ENCODE peak calls at places on chromosomes 1 and 21, in four cellular contexts. T, K, F and J are unnamed samples. For H3K4me1, the result is how much of the 10 kb centered on the place peaks cover.

GRCh38 chr1:222974496-222974895 is 159.7 kb downstream of the DISP1 start:
- DNase-seq in F (no peak), T (no peak), K (peak), J (no peak)

GRCh38 chr1:83827731-83828130 is 171.2 kb downstream of the TTLL7 start:
- DNase-seq in K (no peak), T (no peak), F (no peak), J (no peak)

GRCh38 chr21:45254557-45254930 is 33.2 kb downstream of the POFUT2 start:
- DNase-seq in F (no peak), K (no peak), T (no peak), J (no peak)

GRCh38 chr1:247447162-247447909 is 10.6 kb downstream of the OR2B11 start:
- DNase-seq in T (no peak), F (no peak), K (no peak), J (no peak)

GRCh38 chr1:65330822-65331221 is 21.5 kb downstream of the DNAJC6 start:
- DNase-seq in F (no peak), K (no peak), T (no peak), J (no peak)

GRCh38 chr1:21307210-21307609 is 16.9 kb upstream of the ECE1 start:
- DNase-seq in K (no peak), F (no peak), T (no peak), J (no peak)

GRCh38 chr1:219174672-219175564 is 1.2 kb downstream of the LYPLAL1 start:
- DNase-seq in F (peak), T (peak), K (peak), J (no peak)

GRCh38 chr21:23936224-23936623 is 1671.1 kb downstream of the MRPL39 start:
- DNase-seq in F (no peak), K (peak), T (no peak), J (peak)

GRCh38 chr1:44819594-44820327 is 11.4 kb downstream of the BTBD19 start:
- DNase-seq in T (peak), F (peak), K (peak), J (peak)

GRCh38 chr1:171142081-171142450 is 43.0 kb upstream of the FMO2 start:
- DNase-seq in F (peak), K (peak), T (peak), J (no peak)

GRCh38 chr1:46087891-46088290 is 44.5 kb downstream of the PIK3R3 start:
- DNase-seq in K (peak), F (no peak), T (no peak), J (no peak)

GRCh38 chr1:3530086-3530930 is 75.8 kb downstream of the ARHGEF16 start:
- DNase-seq in K (no peak), T (peak), F (peak), J (no peak)

GRCh38 chr1:64967381-64967780 is 1.0 kb upstream of the JAK1 start:
- DNase-seq in T (no peak), F (peak), K (no peak), J (no peak)

GRCh38 chr1:2494323-2494693 is 18.2 kb downstream of the PLCH2 start:
- DNase-seq in T (no peak), F (peak), K (peak), J (no peak)

GRCh38 chr1:41383094-41383852 is 22.0 kb downstream of the FOXO6 start:
- DNase-seq in K (peak), T (no peak), F (no peak), J (no peak)

GRCh38 chr1:54331843-54332688 is 74.1 kb downstream of the SSBP3 start:
- DNase-seq in T (no peak), F (no peak), K (no peak), J (no peak)
- H3K4me1 ChIP-seq in T (half or more), F (under half), K (half or more), J (under half)

GRCh38 chr21:41369105-41369914 is 7.5 kb downstream of the MX2 start:
- DNase-seq in F (no peak), T (peak), K (no peak), J (no peak)
- H3K4me1 ChIP-seq in F (under half), T (under half), K (under half), J (under half)

GRCh38 chr1:212119397-212119837 is 83.9 kb downstream of the DTL start:
- DNase-seq in F (no peak), K (no peak), T (no peak), J (no peak)
- H3K4me1 ChIP-seq in F (under half), K (under half), T (under half), J (under half)

DNA sequence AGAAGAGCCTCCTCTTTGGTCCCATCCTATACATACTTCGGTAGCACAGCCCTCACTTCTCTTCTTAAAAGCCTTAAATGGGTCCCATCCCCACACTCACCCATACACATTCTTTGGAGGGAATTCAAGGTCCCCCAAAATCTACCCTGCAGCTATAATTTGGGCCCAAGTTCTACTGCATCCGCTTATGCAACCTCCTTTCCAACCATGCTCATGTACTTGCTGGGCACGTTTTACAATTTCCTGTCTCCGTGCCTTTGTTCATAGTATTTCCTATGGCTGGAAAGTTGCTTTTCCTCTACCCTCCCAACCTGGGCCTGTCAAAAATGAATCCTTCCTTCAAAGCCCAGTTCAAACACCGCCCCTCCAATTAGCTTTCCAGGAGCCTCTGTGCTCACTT is 99.7 kb downstream of the SLC45A1 start:
- DNase-seq in T (no peak), K (no peak), F (no peak), J (no peak)
- H3K4me1 ChIP-seq in T (half or more), K (under half), F (under half), J (under half)

GRCh38 chr1:91152331-91152730 is 130.5 kb upstream of the ZNF644 start:
- DNase-seq in F (no peak), T (no peak), K (no peak), J (no peak)
- H3K4me1 ChIP-seq in F (under half), T (under half), K (under half), J (under half)